ENCODE peak calls at places on chromosome 16, in five cellular contexts. H, W, C, L and R are unnamed samples.

GRCh38 chr16:19898924-19899604 is 14.4 kb upstream of the GPRC5B start:
- DNase-seq in H (peak), W (peak), C (peak), L (peak), R (peak)

GRCh38 chr16:65414284-65414984 is 292.6 kb upstream of the CDH11 start:
- DNase-seq in H (no peak), W (no peak), C (peak), L (no peak), R (no peak)

GRCh38 chr16:80100186-80100585 is 440.6 kb upstream of the DYNLRB2 start:
- DNase-seq in H (no peak), W (no peak), C (no peak), L (no peak), R (no peak)

GRCh38 chr16:50306287-50306686 is 39.9 kb downstream of the ADCY7 start:
- DNase-seq in H (no peak), W (no peak), C (no peak), L (no peak), R (no peak)

GRCh38 chr16:70438325-70438982 is 446 bp downstream of the ST3GAL2 start:
- DNase-seq in H (no peak), W (no peak), C (peak), L (no peak), R (no peak)

GRCh38 chr16:83686726-83687125 is 121.1 kb upstream of the HSBP1 start:
- DNase-seq in H (no peak), W (no peak), C (no peak), L (no peak), R (no peak)

GRCh38 chr16:57689772-57690558 is 4.6 kb upstream of the DRC7 start:
- DNase-seq in H (peak), W (no peak), C (peak), L (no peak), R (no peak)

GRCh38 chr16:23504076-23504452 is 6.2 kb downstream of the GGA2 start:
- DNase-seq in H (no peak), W (peak), C (no peak), L (no peak), R (no peak)

GRCh38 chr16:49589721-49590120 is 216.1 kb downstream of the C16orf78 start:
- DNase-seq in H (no peak), W (no peak), C (peak), L (no peak), R (no peak)

GRCh38 chr16:77574867-77575619 is 140.2 kb upstream of the ADAMTS18 start:
- DNase-seq in H (no peak), W (no peak), C (no peak), L (no peak), R (no peak)

GRCh38 chr16:27107185-27107592 is 40.5 kb downstream of the C16orf82 start:
- DNase-seq in H (no peak), W (no peak), C (peak), L (no peak), R (no peak)

GRCh38 chr16:85289760-85290625 is 177.7 kb upstream of the CIBAR2 start:
- DNase-seq in H (no peak), W (no peak), C (no peak), L (no peak), R (no peak)

GRCh38 chr16:17555176-17555575 is 84.4 kb upstream of the XYLT1 start:
- DNase-seq in H (no peak), W (no peak), C (no peak), L (no peak), R (no peak)

GRCh38 chr16:28975158-28975603 is 603 bp downstream of the SPNS1 start:
- DNase-seq in H (no peak), W (no peak), C (no peak), L (no peak), R (no peak)

GRCh38 chr16:69187891-69188451 is 1.0 kb downstream of the SNTB2 start:
- DNase-seq in H (no peak), W (peak), C (peak), L (peak), R (no peak)

GRCh38 chr16:7423436-7423941 is 90.8 kb downstream of the RBFOX1 start:
- DNase-seq in H (no peak), W (no peak), C (no peak), L (no peak), R (no peak)

GRCh38 chr16:56669005-56669839 is at the start of gene MT1H:
- DNase-seq in H (no peak), W (no peak), C (no peak), L (no peak), R (no peak)

GRCh38 chr16:68031951-68032350 is 8.9 kb downstream of the DUS2 start:
- DNase-seq in H (no peak), W (no peak), C (no peak), L (no peak), R (peak)

GRCh38 chr16:82187829-82188228 is 17.8 kb upstream of the MPHOSPH6 start:
- DNase-seq in H (no peak), W (no peak), C (no peak), L (no peak), R (no peak)

GRCh38 chr16:5502467-5502869 is 404.9 kb upstream of the EEF2KMT start:
- DNase-seq in H (no peak), W (no peak), C (peak), L (peak), R (no peak)

GRCh38 chr16:17396762-17397498 is 73.8 kb downstream of the XYLT1 start:
- DNase-seq in H (no peak), W (peak), C (no peak), L (peak), R (no peak)

GRCh38 chr16:19595043-19595767 is 39.7 kb downstream of the VPS35L start:
- DNase-seq in H (no peak), W (no peak), C (no peak), L (peak), R (no peak)

GRCh38 chr16:68074850-68075249 is 10.3 kb upstream of the NFATC3 start:
- DNase-seq in H (peak), W (no peak), C (peak), L (no peak), R (no peak)

GRCh38 chr16:49744244-49744976 is 111.5 kb downstream of the ZNF423 start:
- DNase-seq in H (no peak), W (no peak), C (no peak), L (no peak), R (no peak)

GRCh38 chr16:87383522-87384161 is at the start of gene FBXO31:
- DNase-seq in H (peak), W (peak), C (peak), L (peak), R (peak)

GRCh38 chr16:67017810-67018488 is 11.0 kb upstream of the CBFB start:
- DNase-seq in H (peak), W (peak), C (peak), L (peak), R (peak)

GRCh38 chr16:63625141-63625540 is 1496.7 kb downstream of the CDH11 start:
- DNase-seq in H (no peak), W (no peak), C (no peak), L (no peak), R (no peak)

GRCh38 chr16:69448470-69449193 is 24.2 kb downstream of the CYB5B start:
- DNase-seq in H (no peak), W (no peak), C (no peak), L (no peak), R (no peak)

GRCh38 chr16:83958842-83959565 is 6.0 kb downstream of the OSGIN1 start:
- DNase-seq in H (no peak), W (no peak), C (no peak), L (no peak), R (no peak)

GRCh38 chr16:29198231-29198630 is 208.3 kb downstream of the NPIPB11 start:
- DNase-seq in H (no peak), W (no peak), C (no peak), L (no peak), R (no peak)

GRCh38 chr16:24853830-24854229 is 8.1 kb downstream of the SLC5A11 start:
- DNase-seq in H (no peak), W (peak), C (no peak), L (peak), R (no peak)

GRCh38 chr16:18969855-18970240 is 13.9 kb upstream of the TMC7 start:
- DNase-seq in H (no peak), W (no peak), C (no peak), L (no peak), R (no peak)

GRCh38 chr16:67542464-67542863 is 13.8 kb downstream of the RIPOR1 start:
- DNase-seq in H (peak), W (no peak), C (peak), L (no peak), R (peak)

GRCh38 chr16:66228791-66229190 is 137.7 kb upstream of the CDH5 start:
- DNase-seq in H (no peak), W (no peak), C (peak), L (no peak), R (no peak)

GRCh38 chr16:5875416-5875815 is 777.8 kb upstream of the EEF2KMT start:
- DNase-seq in H (no peak), W (no peak), C (no peak), L (no peak), R (no peak)

GRCh38 chr16:23699100-23699499 is 13.9 kb downstream of the ERN2 start:
- DNase-seq in H (no peak), W (no peak), C (peak), L (no peak), R (peak)

GRCh38 chr16:14486520-14487303 is 143.3 kb downstream of the PARN start:
- DNase-seq in H (no peak), W (peak), C (peak), L (peak), R (peak)

GRCh38 chr16:67697813-67698212 is 21.3 kb downstream of the GFOD2 start:
- DNase-seq in H (no peak), W (no peak), C (no peak), L (no peak), R (no peak)

GRCh38 chr16:23069844-23070243 is 79.4 kb downstream of the USP31 start:
- DNase-seq in H (no peak), W (no peak), C (no peak), L (no peak), R (no peak)

GRCh38 chr16:54931041-54931756 is 534 bp downstream of the IRX5 start:
- DNase-seq in H (no peak), W (no peak), C (peak), L (no peak), R (no peak)

GRCh38 chr16:54931757-54932660 is 1.3 kb downstream of the IRX5 start:
- DNase-seq in H (no peak), W (no peak), C (peak), L (no peak), R (no peak)

GRCh38 chr16:54928421-54929089 is 2.1 kb upstream of the IRX5 start:
- DNase-seq in H (no peak), W (peak), C (peak), L (peak), R (no peak)

GRCh38 chr16:54929090-54930033 is 1.3 kb upstream of the IRX5 start:
- DNase-seq in H (peak), W (peak), C (peak), L (peak), R (peak)

DNA sequence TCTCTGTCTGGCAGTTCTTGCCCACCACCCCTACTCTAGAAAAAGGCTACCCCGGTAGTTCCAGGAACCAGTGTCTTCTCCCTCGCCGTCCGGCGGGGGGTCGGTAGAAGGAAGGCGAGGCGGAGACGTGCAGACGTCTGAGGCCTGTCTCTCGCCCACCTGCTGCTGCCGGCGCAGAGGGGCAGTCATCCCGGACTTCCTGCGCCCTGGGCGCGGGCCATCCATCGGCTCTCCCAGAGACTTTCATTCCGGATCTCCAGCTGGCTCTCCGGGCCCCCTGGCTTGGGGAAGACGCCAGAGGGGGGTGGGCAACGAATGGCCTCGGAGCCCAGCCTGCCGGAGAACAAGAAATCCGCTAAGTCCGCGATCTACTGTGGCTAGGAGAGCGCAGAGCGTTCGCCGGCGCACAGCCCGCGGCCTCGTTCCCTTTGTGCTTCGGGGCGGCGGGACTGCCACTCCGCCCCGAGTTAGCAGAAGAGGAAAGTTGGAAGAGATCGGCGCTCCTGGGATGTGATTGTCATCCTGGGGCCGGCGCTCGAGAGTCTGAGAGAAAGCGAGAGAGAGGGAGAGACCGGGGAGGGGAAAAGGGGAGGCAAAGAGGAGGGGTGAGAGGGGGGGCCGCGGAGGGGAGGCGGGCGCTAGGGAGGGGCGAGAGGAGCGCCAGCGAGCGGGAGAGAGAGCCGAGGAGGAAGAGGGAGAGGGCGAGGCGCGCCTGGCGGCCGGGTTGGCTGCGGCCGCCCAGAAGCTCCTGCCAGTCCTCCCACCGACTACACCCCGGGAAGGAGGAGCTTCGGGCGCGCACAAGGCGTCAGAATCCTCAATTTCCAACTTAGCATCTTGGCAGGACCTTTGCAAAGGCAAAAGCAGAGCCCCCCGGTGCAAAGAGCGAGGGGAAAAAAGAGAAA is at the start of gene IRX5:
- DNase-seq in H (no peak), W (peak), C (peak), L (peak), R (peak)
- TF ChIP-seq POLR2A in H (no peak), W (peak), C (peak), L (no peak), R (no peak)

GRCh38 chr16:11632455-11632921 is 35.8 kb upstream of the SNN start:
- DNase-seq in H (no peak), W (no peak), C (no peak), L (peak), R (no peak)
- TF ChIP-seq POLR2A in H (no peak), W (no peak), C (no peak), L (no peak), R (no peak)

DNA sequence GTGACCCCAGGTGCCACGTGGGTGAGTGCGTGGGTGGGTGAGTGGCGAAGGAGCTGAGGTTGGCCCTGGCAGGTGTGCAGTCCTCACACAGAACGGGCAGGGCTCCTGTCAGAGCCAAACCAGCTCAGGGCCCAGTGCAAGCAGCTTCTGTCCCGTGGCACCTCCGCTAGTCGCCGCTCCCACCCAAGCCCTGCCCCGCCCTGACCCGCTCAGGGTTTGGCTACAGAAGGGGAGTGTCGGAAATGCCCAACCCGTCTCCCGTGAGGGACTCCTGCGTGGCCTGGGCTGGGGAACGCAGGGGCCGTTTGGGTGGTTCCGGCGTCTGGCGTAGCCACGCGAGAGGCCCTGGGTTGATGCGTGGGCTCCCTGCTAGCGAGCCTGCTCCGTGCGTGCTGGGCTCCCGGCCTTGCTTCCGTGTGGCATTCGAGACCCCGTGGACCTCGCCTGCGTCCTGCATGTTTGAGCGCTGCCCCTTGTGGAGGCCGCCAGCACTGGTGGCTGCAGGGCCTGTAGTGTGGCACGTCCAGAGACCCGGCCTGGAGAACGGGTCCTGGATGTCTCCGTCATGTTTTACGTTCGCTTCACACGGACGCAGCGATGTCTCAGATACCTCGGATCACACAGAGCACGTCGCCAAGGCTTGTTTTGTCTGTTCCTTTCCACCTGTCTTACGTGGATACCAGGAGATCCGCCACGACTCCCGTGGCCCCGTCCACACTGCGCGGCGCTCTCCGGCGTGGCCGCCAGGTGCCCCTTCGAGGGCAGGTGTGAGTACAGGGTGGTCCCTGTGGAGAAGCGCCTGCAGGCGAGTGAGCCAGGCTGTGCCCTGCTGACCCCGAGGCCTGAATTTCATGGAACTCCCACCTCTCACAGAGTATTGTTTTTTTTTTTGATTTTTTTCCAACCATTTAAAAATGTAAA is 10.2 kb downstream of the CAPN15 start:
- DNase-seq in H (no peak), W (no peak), C (no peak), L (no peak), R (no peak)
- TF ChIP-seq POLR2A in H (no peak), W (no peak), C (no peak), L (no peak), R (no peak)

GRCh38 chr16:11345040-11345862 is at the start of gene RMI2:
- DNase-seq in H (peak), W (peak), C (peak), L (peak), R (peak)
- TF ChIP-seq POLR2A in H (no peak), W (peak), C (peak), L (no peak), R (peak)

GRCh38 chr16:30472328-30472942 is at the start of gene ITGAL:
- DNase-seq in H (peak), W (no peak), C (peak), L (peak), R (no peak)
- TF ChIP-seq POLR2A in H (peak), W (no peak), C (no peak), L (no peak), R (no peak)

DNA sequence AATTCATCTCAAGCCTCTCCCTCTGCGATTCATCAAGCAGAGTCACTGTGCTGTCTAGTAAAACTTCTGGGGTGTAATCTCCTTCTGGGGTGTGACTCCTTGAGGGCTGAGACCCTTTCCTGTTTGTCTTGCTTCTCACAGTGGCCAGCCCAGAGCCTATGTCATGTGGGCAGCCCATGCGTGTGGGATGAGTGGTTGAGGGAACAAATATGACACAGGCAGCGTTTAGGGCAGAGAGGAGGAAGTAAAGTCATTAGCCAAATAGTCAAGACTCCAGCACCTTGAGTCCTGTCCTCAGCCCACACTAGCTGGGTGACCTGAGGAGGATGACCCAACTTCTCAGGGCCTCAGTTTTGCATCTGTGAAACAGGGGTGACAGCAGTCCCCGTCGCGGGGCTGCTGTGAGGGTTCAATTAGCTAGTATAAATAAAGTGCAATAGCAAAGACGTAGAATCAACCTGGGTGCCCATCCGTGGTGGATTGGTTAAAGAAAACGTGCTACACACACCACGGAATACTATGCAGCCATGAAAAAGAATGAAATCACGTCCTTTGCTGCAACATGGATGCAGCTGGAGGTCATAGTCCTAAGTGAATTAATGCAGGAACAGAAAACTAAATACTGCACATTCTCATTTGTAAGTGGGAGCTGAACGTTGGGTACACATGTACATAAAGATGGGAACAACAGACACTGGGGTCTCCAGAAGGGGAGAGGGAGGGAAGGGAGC is 4.5 kb upstream of the ITGAX start:
- DNase-seq in H (no peak), W (no peak), C (peak), L (peak), R (no peak)
- TF ChIP-seq POLR2A in H (no peak), W (no peak), C (no peak), L (no peak), R (no peak)

GRCh38 chr16:89277641-89278341 is 60.3 kb downstream of the ZNF778 start:
- DNase-seq in H (no peak), W (no peak), C (no peak), L (no peak), R (no peak)
- TF ChIP-seq POLR2A in H (no peak), W (no peak), C (no peak), L (no peak), R (no peak)

GRCh38 chr16:2815299-2815771 is 1.7 kb upstream of the PRSS21 start:
- DNase-seq in H (no peak), W (no peak), C (no peak), L (peak), R (no peak)
- TF ChIP-seq POLR2A in H (no peak), W (no peak), C (no peak), L (no peak), R (no peak)

DNA sequence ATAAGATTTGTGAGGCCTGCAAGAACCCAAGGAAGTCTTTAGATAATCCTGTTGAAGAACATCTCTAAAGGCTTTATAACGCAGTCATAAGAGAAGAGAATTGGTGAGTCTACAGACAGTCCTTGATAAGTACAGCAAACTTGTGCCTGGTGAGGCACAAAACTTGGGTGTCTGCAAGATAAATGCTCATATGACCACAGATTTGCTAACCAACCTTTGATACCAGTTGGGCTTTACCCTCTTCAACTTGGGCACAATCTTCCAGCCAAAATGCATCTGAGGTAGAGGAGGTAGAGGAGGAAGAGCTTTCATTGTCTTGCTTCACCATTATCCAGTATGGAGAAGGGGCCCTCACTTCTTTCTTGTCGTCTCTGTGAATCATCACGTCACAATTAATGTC is 16.9 kb downstream of the PDZD9 start:
- DNase-seq in H (no peak), W (no peak), C (no peak), L (no peak), R (no peak)
- TF ChIP-seq POLR2A in H (no peak), W (no peak), C (no peak), L (no peak), R (no peak)

GRCh38 chr16:89567656-89568594 is 7.4 kb downstream of the RPL13 start:
- DNase-seq in H (no peak), W (no peak), C (no peak), L (no peak), R (no peak)

GRCh38 chr16:89564476-89565255 is 4.2 kb downstream of the RPL13 start:
- DNase-seq in H (no peak), W (no peak), C (peak), L (no peak), R (no peak)

GRCh38 chr16:89565256-89565505 is 4.7 kb downstream of the RPL13 start:
- DNase-seq in H (no peak), W (no peak), C (peak), L (no peak), R (no peak)

GRCh38 chr16:89563639-89564392 is 3.3 kb downstream of the RPL13 start:
- DNase-seq in H (no peak), W (no peak), C (peak), L (no peak), R (no peak)

GRCh38 chr16:89565506-89566372 is 5.3 kb downstream of the RPL13 start:
- DNase-seq in H (no peak), W (peak), C (peak), L (no peak), R (peak)
- TF ChIP-seq POLR2A in H (peak), W (no peak), C (peak), L (no peak), R (peak)